ENCODE peak calls at places on chromosomes 12 and 14, in four cellular contexts. F is lung, C is uterus, U is tibial nerve. I is an unnamed sample. For H3K9me3, the result is how much of the 10 kb centered on the place peaks cover.

GRCh38 chr12:130816055-130816454 is 23.0 kb downstream of the STX2 start:
- DNase-seq in C (no peak), U (no peak), F (no peak), I (no peak)

GRCh38 chr12:123854918-123855317 is 92.8 kb downstream of the DNAH10 start:
- DNase-seq in C (no peak), U (no peak), F (no peak), I (no peak)

GRCh38 chr12:123571343-123571813 is 13.0 kb upstream of the TMED2 start:
- DNase-seq in U (peak), C (peak), F (peak), I (no peak)

GRCh38 chr12:54596526-54596946 is 8.1 kb upstream of the PPP1R1A start:
- DNase-seq in F (peak), U (peak), C (peak), I (no peak)

GRCh38 chr14:69493038-69493437 is 8.5 kb downstream of the PLEKHD1 start:
- DNase-seq in C (no peak), F (no peak), U (no peak), I (no peak)

GRCh38 chr12:49933793-49934192 is 16.7 kb upstream of the AQP2 start:
- DNase-seq in U (no peak), C (no peak), F (no peak), I (no peak)

GRCh38 chr12:92121826-92122225 is 23.8 kb downstream of the BTG1 start:
- DNase-seq in F (peak), U (no peak), C (no peak), I (no peak)

GRCh38 chr12:130356222-130356621 is 18.5 kb downstream of the PIWIL1 start:
- DNase-seq in F (no peak), U (no peak), C (no peak), I (no peak)

GRCh38 chr14:34722723-34723545 is 8.5 kb upstream of the CFL2 start:
- DNase-seq in F (no peak), C (peak), U (peak), I (no peak)

GRCh38 chr12:62738611-62739010 is 196.3 kb downstream of the PPM1H start:
- DNase-seq in F (no peak), C (no peak), U (no peak), I (no peak)

GRCh38 chr12:45779936-45780335 is 50.4 kb downstream of the ARID2 start:
- DNase-seq in C (no peak), F (no peak), U (no peak), I (no peak)

GRCh38 chr14:81474685-81475324 is 58.8 kb downstream of the SEL1L start:
- DNase-seq in C (no peak), F (no peak), U (no peak), I (no peak)

GRCh38 chr12:75862692-75863471 is 168.7 kb downstream of the PHLDA1 start:
- DNase-seq in C (no peak), U (no peak), F (no peak), I (no peak)

GRCh38 chr12:68609955-68610434 is 704 bp upstream of the RAP1B start:
- DNase-seq in F (no peak), C (peak), U (no peak), I (no peak)

GRCh38 chr14:64725360-64725815 is 21.2 kb downstream of the PLEKHG3 start:
- DNase-seq in C (no peak), F (no peak), U (no peak), I (no peak)

GRCh38 chr14:33959692-33960151 is 8.8 kb upstream of the EGLN3 start:
- DNase-seq in F (no peak), C (no peak), U (no peak), I (no peak)

GRCh38 chr12:24719293-24719721 is 229.6 kb downstream of the BCAT1 start:
- DNase-seq in F (no peak), C (no peak), U (no peak), I (no peak)

GRCh38 chr12:27095346-27095745 is 13.0 kb upstream of the C12orf71 start:
- DNase-seq in U (no peak), F (no peak), C (no peak), I (no peak)

GRCh38 chr12:11408096-11408495 is 12.7 kb upstream of the PRB2 start:
- DNase-seq in C (no peak), F (no peak), U (no peak), I (no peak)

GRCh38 chr12:46368138-46368537 is 4.4 kb downstream of the SLC38A2 start:
- DNase-seq in U (no peak), F (no peak), C (no peak), I (no peak)

GRCh38 chr14:65373671-65374039 is 38.9 kb upstream of the FUT8 start:
- DNase-seq in C (no peak), U (no peak), F (no peak), I (no peak)

GRCh38 chr12:27604431-27604830 is 80.4 kb downstream of the PPFIBP1 start:
- DNase-seq in C (no peak), U (no peak), F (no peak), I (no peak)

GRCh38 chr14:20440882-20441281 is 4.9 kb upstream of the KLHL33 start:
- DNase-seq in U (no peak), C (no peak), F (no peak), I (peak)

GRCh38 chr14:94679106-94679819 is 67.1 kb downstream of the SERPINA3 start:
- DNase-seq in F (no peak), U (peak), C (no peak), I (no peak)

GRCh38 chr12:109466305-109466704 is 10.8 kb downstream of the KCTD10 start:
- DNase-seq in F (no peak), U (no peak), C (no peak), I (no peak)

GRCh38 chr12:127107744-127108143 is 1159.2 kb upstream of the TMEM132C start:
- DNase-seq in U (no peak), C (no peak), F (no peak), I (no peak)

GRCh38 chr14:51540364-51540763 is 111.3 kb upstream of the FRMD6 start:
- DNase-seq in F (no peak), C (no peak), U (no peak), I (no peak)

GRCh38 chr12:51970904-51971646 is 19.6 kb downstream of the ACVR1B start:
- DNase-seq in U (no peak), C (no peak), F (no peak), I (no peak)

GRCh38 chr14:68684466-68685418 is 108.1 kb downstream of the ZFP36L1 start:
- DNase-seq in U (no peak), C (no peak), F (no peak), I (no peak)

GRCh38 chr12:48350249-48351021 is at the start of gene ZNF641:
- DNase-seq in U (peak), F (peak), C (peak), I (peak)

GRCh38 chr12:74317078-74317581 is 220.5 kb upstream of the ATXN7L3B start:
- DNase-seq in U (peak), F (no peak), C (peak), I (no peak)

GRCh38 chr12:70317781-70318180 is 48.3 kb upstream of the KCNMB4 start:
- DNase-seq in C (no peak), U (no peak), F (no peak), I (no peak)

GRCh38 chr14:26841920-26842741 is 244.3 kb upstream of the NOVA1 start:
- DNase-seq in U (peak), C (peak), F (peak), I (no peak)

GRCh38 chr14:99412122-99413061 is 68.3 kb downstream of the SETD3 start:
- DNase-seq in U (no peak), C (no peak), F (no peak), I (no peak)

GRCh38 chr14:99407416-99407815 is 73.2 kb downstream of the SETD3 start:
- DNase-seq in F (no peak), U (no peak), C (no peak), I (no peak)

GRCh38 chr14:99408971-99409289 is 71.7 kb downstream of the SETD3 start:
- DNase-seq in F (no peak), U (no peak), C (no peak), I (no peak)

GRCh38 chr14:99410019-99410418 is 70.6 kb downstream of the SETD3 start:
- DNase-seq in U (no peak), F (no peak), C (no peak), I (no peak)

DNA sequence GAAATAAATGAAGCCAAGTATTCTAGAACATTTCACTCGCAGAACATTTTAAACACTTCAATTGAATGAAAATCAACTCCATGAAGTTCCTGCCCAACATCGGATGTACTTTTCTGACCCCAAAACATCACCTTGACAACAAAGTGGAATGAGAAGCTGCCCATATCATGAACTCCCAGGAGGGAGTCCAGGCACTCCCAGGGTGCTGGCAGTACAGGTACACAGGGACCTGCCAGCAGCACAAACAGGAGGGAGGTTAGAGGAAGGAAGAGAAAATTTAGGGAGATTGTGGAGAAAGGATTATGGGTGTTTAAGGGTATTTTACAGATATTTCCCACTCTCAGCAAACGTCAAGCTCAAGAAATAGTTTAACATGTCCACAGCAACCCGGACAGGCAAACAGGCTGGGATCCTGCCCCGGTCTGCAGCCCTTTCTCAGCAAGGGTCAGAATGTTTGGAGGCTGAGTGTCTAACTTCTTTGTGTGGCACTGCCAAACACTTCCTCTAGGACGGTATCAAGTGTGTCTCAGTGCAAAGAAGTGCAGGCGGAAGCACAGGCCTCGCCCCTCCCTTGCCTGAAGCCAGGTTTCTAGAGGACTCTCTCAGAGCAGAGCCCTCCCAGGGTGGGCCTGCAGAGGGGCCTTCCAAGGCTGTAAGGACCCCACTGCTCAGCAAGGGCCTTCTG is 72.2 kb downstream of the SETD3 start:
- DNase-seq in U (no peak), F (no peak), C (no peak), I (no peak)
- H3K27ac ChIP-seq in U (no peak), F (peak), C (no peak), I (no peak)

GRCh38 chr12:133192847-133193246 is 11.6 kb downstream of the ZNF268 start:
- DNase-seq in C (no peak), U (no peak), F (no peak), I (no peak)

GRCh38 chr12:133190176-133190575 is 8.9 kb downstream of the ZNF268 start:
- DNase-seq in U (no peak), C (no peak), F (no peak), I (no peak)
- H3K9me3 ChIP-seq in U (half or more), C (half or more), F (under half), I (under half)

DNA sequence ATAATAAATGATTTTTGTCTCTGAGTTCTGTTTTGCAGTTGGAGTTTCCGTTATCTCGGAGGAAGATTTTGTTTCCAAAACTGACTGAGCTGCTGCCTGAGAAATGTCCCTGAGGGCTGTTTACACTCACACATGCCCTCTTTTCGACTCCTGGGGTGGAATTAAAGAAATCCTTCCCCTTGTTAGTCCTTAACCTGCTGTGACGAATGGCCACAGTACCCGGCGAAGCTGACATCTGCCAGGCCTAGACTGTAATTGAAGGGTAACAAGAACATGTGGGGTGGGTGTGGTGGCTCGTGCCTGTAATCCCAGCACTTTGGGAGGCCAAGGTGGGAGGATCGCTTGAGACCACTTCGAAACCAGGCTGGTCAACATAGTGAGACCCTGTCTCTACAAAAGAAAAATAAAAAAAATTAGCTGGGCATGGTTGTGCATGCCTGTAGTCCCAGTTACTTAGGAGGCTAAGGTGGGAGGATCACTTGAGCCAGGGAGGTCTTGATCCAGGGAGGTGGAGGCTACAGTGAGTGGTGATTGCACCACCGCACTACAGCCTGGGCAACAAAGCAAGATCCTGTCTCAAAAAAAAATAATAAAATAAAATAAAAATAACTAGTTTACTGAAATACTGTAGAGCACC is 8.4 kb downstream of the OASL start:
- DNase-seq in U (no peak), C (no peak), F (no peak), I (no peak)
- H3K4me3 ChIP-seq in U (no peak), C (no peak), F (no peak), I (no peak)

GRCh38 chr12:42196728-42197603 is 41.1 kb downstream of the YAF2 start:
- DNase-seq in C (no peak), F (no peak), U (no peak), I (no peak)
- H3K27ac ChIP-seq in C (no peak), F (no peak), U (no peak), I (no peak)

I was measured in naive thymus-derived CD4-positive, alpha-beta T cell.